ENCODE peak calls at places on chromosomes 7 and 10, in seven cellular contexts. R is neuronal stem cell, E is GM12878, Q is psoas muscle, N is GM23338, A is lung, S is body of pancreas. Y is an unnamed sample.

GRCh38 chr10:83212632-83213349 is 926.5 kb upstream of the GHITM start:
- DNase-seq in R (no peak), E (no peak), Q (no peak), N (no peak), A (no peak), S (no peak), Y (no peak)

GRCh38 chr7:130305677-130306076 is 12.7 kb downstream of the CPA4 start:
- DNase-seq in R (no peak), E (no peak), Q (no peak), N (no peak), A (no peak), S (no peak), Y (no peak)

GRCh38 chr7:5646846-5647245 is 134.6 kb downstream of the RNF216 start:
- DNase-seq in R (no peak), E (no peak), Q (no peak), N (no peak), A (no peak), S (no peak), Y (no peak)

GRCh38 chr10:37734971-37735370 is 122.4 kb downstream of the ZNF248 start:
- DNase-seq in R (no peak), E (no peak), Q (no peak), N (no peak), A (no peak), S (no peak), Y (no peak)

GRCh38 chr10:77564781-77565589 is 72.6 kb downstream of the KCNMA1 start:
- DNase-seq in R (peak; percentile 54), E (no peak), Q (no peak), N (peak; percentile 94), A (no peak), S (no peak), Y (no peak)

GRCh38 chr10:7826971-7827370 is 8.7 kb downstream of the TAF3 start:
- DNase-seq in R (no peak), E (no peak), Q (no peak), N (peak; percentile 41), A (no peak), S (peak; percentile 86), Y (no peak)

GRCh38 chr10:6017781-6018354 is 40.5 kb upstream of the IL15RA start:
- DNase-seq in R (no peak), E (no peak), Q (no peak), N (no peak), A (no peak), S (no peak), Y (no peak)

GRCh38 chr7:19489162-19489820 is 219.5 kb downstream of the POLR1F start:
- DNase-seq in R (no peak), E (no peak), Q (no peak), N (no peak), A (no peak), S (no peak), Y (no peak)

GRCh38 chr10:10975647-10976046 is 42.0 kb upstream of the CELF2 start:
- DNase-seq in R (no peak), E (no peak), Q (no peak), N (no peak), A (no peak), S (no peak), Y (no peak)

GRCh38 chr7:85004402-85004801 is 182.5 kb downstream of the SEMA3D start:
- DNase-seq in R (no peak), E (no peak), Q (no peak), N (no peak), A (no peak), S (no peak), Y (no peak)

GRCh38 chr7:140084972-140085371 is 22.2 kb upstream of the PARP12 start:
- DNase-seq in R (no peak), E (peak; percentile 72), Q (no peak), N (no peak), A (no peak), S (no peak), Y (no peak)

GRCh38 chr10:66837335-66837734 is 88.5 kb upstream of the LRRTM3 start:
- DNase-seq in R (no peak), E (no peak), Q (no peak), N (no peak), A (no peak), S (no peak), Y (no peak)

GRCh38 chr7:82128546-82128945 is 315.0 kb downstream of the CACNA2D1 start:
- DNase-seq in R (no peak), E (no peak), Q (no peak), N (no peak), A (no peak), S (no peak), Y (no peak)

GRCh38 chr7:158572000-158572828 is 15.4 kb downstream of the PTPRN2 start:
- DNase-seq in R (no peak), E (no peak), Q (no peak), N (peak; percentile 34), A (no peak), S (peak; percentile 50), Y (no peak)

GRCh38 chr7:142441074-142441403 is 183.2 kb upstream of the PRSS58 start:
- DNase-seq in R (no peak), E (no peak), Q (no peak), N (peak; percentile 11), A (no peak), S (no peak), Y (no peak)

GRCh38 chr10:17113889-17114288 is 15.7 kb downstream of the CUBN start:
- DNase-seq in R (no peak), E (no peak), Q (peak; percentile 55), N (no peak), A (peak; percentile 30), S (no peak), Y (peak; percentile 77)

GRCh38 chr7:24054231-24054630 is 229.8 kb upstream of the NPY start:
- DNase-seq in R (no peak), E (no peak), Q (no peak), N (no peak), A (no peak), S (no peak), Y (no peak)

GRCh38 chr7:55438765-55439525 is 73.8 kb downstream of the LANCL2 start:
- DNase-seq in R (no peak), E (no peak), Q (peak; percentile 75), N (no peak), A (peak; percentile 55), S (no peak), Y (no peak)

GRCh38 chr7:93890041-93890463 is 501 bp downstream of the TFPI2 start:
- DNase-seq in R (peak; percentile 21), E (no peak), Q (no peak), N (peak; percentile 86), A (no peak), S (peak; percentile 36), Y (peak; percentile 54)

GRCh38 chr10:78471723-78472541 is 438.3 kb downstream of the RPS24 start:
- DNase-seq in R (no peak), E (no peak), Q (no peak), N (no peak), A (no peak), S (no peak), Y (no peak)

GRCh38 chr10:84890701-84891100 is 562.3 kb downstream of the CCSER2 start:
- DNase-seq in R (no peak), E (no peak), Q (no peak), N (no peak), A (no peak), S (no peak), Y (no peak)

GRCh38 chr10:31346953-31347352 is 27.9 kb downstream of the ZEB1 start:
- DNase-seq in R (no peak), E (no peak), Q (no peak), N (no peak), A (no peak), S (no peak), Y (no peak)

GRCh38 chr10:125977206-125977605 is 80.8 kb downstream of the FANK1 start:
- DNase-seq in R (no peak), E (no peak), Q (no peak), N (peak; percentile 73), A (no peak), S (no peak), Y (no peak)

GRCh38 chr10:112338957-112339356 is 35.0 kb upstream of the ACSL5 start:
- DNase-seq in R (no peak), E (no peak), Q (no peak), N (no peak), A (no peak), S (no peak), Y (no peak)
- H3K4me3 ChIP-seq in R (no peak overlapping the region), E (no peak overlapping the region), Q (no peak overlapping the region), N (no peak overlapping the region), A (no peak overlapping the region), S (no peak overlapping the region), Y (no peak overlapping the region)

GRCh38 chr10:25753776-25754175 is 180.3 kb upstream of the MYO3A start:
- DNase-seq in R (no peak), E (no peak), Q (no peak), N (no peak), A (no peak), S (peak; percentile 8), Y (no peak)
- H3K27ac ChIP-seq in R (no peak overlapping the region), E (no peak overlapping the region), Q (no peak overlapping the region), N (no peak overlapping the region), A (no peak overlapping the region), S (no peak overlapping the region), Y (no peak overlapping the region)

GRCh38 chr10:129685271-129685670 is 218.2 kb downstream of the MGMT start:
- DNase-seq in R (no peak), E (no peak), Q (no peak), N (no peak), A (no peak), S (no peak), Y (no peak)

GRCh38 chr10:129678186-129678585 is 211.1 kb downstream of the MGMT start:
- DNase-seq in R (no peak), E (no peak), Q (no peak), N (no peak), A (no peak), S (no peak), Y (no peak)

GRCh38 chr10:129680661-129681344 is 213.8 kb downstream of the MGMT start:
- DNase-seq in R (no peak), E (no peak), Q (no peak), N (no peak), A (no peak), S (no peak), Y (no peak)

GRCh38 chr10:129679207-129679606 is 212.2 kb downstream of the MGMT start:
- DNase-seq in R (no peak), E (no peak), Q (no peak), N (no peak), A (no peak), S (no peak), Y (no peak)

DNA sequence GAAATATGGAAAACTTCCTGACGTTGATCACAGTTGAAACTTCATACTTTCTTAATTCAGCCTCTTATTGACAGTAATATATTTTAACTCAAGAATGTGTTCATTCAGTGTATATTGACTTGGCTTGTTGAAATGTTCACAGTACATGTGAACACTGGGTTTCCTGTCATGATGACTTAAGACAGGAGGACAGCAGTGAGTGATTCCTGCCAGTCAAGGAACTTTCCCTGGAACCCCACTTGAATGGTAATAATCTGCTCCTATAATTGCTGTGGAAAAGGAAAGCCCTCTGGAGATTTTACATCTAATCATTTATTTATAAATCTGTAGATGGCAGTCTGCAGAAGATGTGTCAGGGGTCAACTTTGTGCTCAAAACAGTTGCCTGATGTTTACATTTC is 216.5 kb downstream of the MGMT start:
- DNase-seq in R (no peak), E (no peak), Q (no peak), N (no peak), A (no peak), S (no peak), Y (no peak)
- H3K4me3 ChIP-seq in R (no peak overlapping the region), E (no peak overlapping the region), Q (no peak overlapping the region), N (no peak overlapping the region), A (no peak overlapping the region), S (no peak overlapping the region), Y (no peak overlapping the region)

DNA sequence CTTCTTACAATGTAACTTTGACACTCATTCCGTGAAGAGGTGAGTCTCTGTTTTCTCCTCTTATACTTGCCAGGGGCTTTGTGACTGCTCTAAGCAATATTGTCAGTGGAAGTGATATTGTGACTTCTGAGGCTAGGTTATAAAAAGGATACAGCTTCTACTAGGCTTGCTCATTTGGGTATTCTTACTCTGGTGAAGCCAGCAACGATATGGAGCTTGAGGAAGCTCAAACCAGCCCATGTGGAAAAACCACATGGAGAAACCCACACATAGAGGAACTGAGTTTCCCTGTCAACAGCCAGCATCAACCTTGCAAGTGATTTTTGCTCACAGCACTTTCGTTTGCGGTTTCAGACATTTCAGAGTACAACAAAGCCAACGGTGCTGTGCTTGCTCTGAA is 149.6 kb upstream of the SEMA3E start:
- DNase-seq in R (no peak), E (peak; percentile 55), Q (no peak), N (no peak), A (no peak), S (no peak), Y (no peak)
- H3K27ac ChIP-seq in R (no peak overlapping the region), E (peak overlapping the region; percentile 9), Q (no peak overlapping the region), N (no peak overlapping the region), A (no peak overlapping the region), S (no peak overlapping the region), Y (no peak overlapping the region)

Y was measured in aorta.